ENCODE peak calls at places on chromosomes 1 and 21, in nine cellular contexts. O is progenitor cell of endocrine pancreas; N is CD4-positive, alpha-beta T cell; J is B cell; Y is HFFc6; X is HFF-Myc; B is RWPE1; F is transverse colon; Z is BJ. K is an unnamed sample.

GRCh38 chr1:234325878-234326492 is 47.3 kb upstream of the COA6 start:
- DNase-seq in Y (no peak), Z (no peak), B (no peak), O (no peak), F (no peak), X (no peak), J (no peak), N (no peak), K (no peak)

GRCh38 chr1:36239941-36240637 is 15.8 kb downstream of the THRAP3 start:
- DNase-seq in J (no peak), Y (no peak), Z (no peak), N (no peak), X (no peak), F (no peak), O (no peak), B (no peak), K (no peak)

GRCh38 chr1:161721738-161722343 is 497 bp downstream of the FCRLB start:
- DNase-seq in B (peak), X (peak), F (no peak), J (no peak), Y (peak), Z (peak), N (no peak), O (no peak), K (no peak)

GRCh38 chr21:41361786-41362604 is at the start of gene MX2:
- DNase-seq in J (peak), B (peak), N (peak), O (no peak), Z (peak), Y (peak), F (peak), X (peak), K (peak)

GRCh38 chr1:201022824-201023516 is 544 bp downstream of the KIF21B start:
- DNase-seq in B (no peak), J (no peak), F (peak), Y (no peak), N (peak), Z (no peak), X (no peak), O (peak), K (no peak)

GRCh38 chr21:45825209-45825602 is 156.4 kb upstream of the COL6A1 start:
- DNase-seq in X (no peak), Z (no peak), Y (no peak), O (no peak), B (no peak), N (no peak), J (no peak), F (no peak), K (no peak)

GRCh38 chr21:36973986-36974850 is 7.7 kb upstream of the HLCS start:
- DNase-seq in O (no peak), B (no peak), Y (no peak), F (no peak), J (no peak), X (no peak), Z (no peak), N (no peak), K (no peak)

GRCh38 chr1:248906741-248907661 is 966 bp downstream of the PGBD2 start:
- DNase-seq in Y (no peak), J (no peak), B (no peak), O (no peak), N (no peak), F (no peak), X (no peak), Z (no peak), K (no peak)

GRCh38 chr1:192474080-192474683 is 101.4 kb upstream of the RGS1 start:
- DNase-seq in X (no peak), O (no peak), N (no peak), Y (no peak), Z (no peak), B (peak), J (no peak), F (no peak), K (no peak)

GRCh38 chr1:184953600-184954219 is 20.6 kb downstream of the NIBAN1 start:
- DNase-seq in N (no peak), Y (peak), O (no peak), X (no peak), B (peak), J (no peak), Z (no peak), F (no peak), K (no peak)

GRCh38 chr1:7117599-7118281 is 332.5 kb downstream of the CAMTA1 start:
- DNase-seq in X (peak), J (no peak), B (peak), F (no peak), O (no peak), Z (peak), Y (peak), N (no peak), K (peak)

GRCh38 chr1:8384577-8384976 is 66.7 kb downstream of the SLC45A1 start:
- DNase-seq in Y (no peak), O (no peak), J (no peak), X (no peak), Z (no peak), N (no peak), F (no peak), B (no peak), K (no peak)

GRCh38 chr1:59354754-59355337 is 58.0 kb downstream of the FGGY start:
- DNase-seq in B (no peak), J (no peak), N (no peak), O (no peak), F (no peak), Y (no peak), Z (no peak), X (no peak), K (no peak)

GRCh38 chr1:206449566-206449965 is 20.7 kb upstream of the IKBKE start:
- DNase-seq in B (no peak), X (peak), O (no peak), N (no peak), Z (no peak), Y (no peak), F (no peak), J (no peak), K (no peak)

GRCh38 chr21:28127390-28127789 is 865.3 kb downstream of the LTN1 start:
- DNase-seq in Y (no peak), J (no peak), O (no peak), N (no peak), F (no peak), X (no peak), B (no peak), Z (no peak), K (no peak)

GRCh38 chr1:63626222-63626621 is 33.0 kb downstream of the PGM1 start:
- DNase-seq in X (no peak), B (no peak), N (no peak), F (no peak), J (no peak), Z (no peak), Y (no peak), O (no peak), K (no peak)

GRCh38 chr1:944341-945325 is 14.4 kb downstream of the NOC2L start:
- DNase-seq in J (no peak), F (no peak), B (no peak), N (no peak), Z (no peak), X (no peak), Y (no peak), O (no peak), K (peak)

GRCh38 chr1:3470650-3471355 is 16.3 kb downstream of the ARHGEF16 start:
- DNase-seq in N (no peak), X (no peak), Z (no peak), J (no peak), O (no peak), B (no peak), F (no peak), Y (no peak), K (no peak)

GRCh38 chr21:46325073-46325912 is 1.3 kb downstream of the PCNT start:
- DNase-seq in B (peak), Y (peak), O (peak), X (no peak), N (peak), Z (no peak), F (peak), J (no peak), K (no peak)

GRCh38 chr1:163673076-163673475 is 351.3 kb downstream of the NUF2 start:
- DNase-seq in N (no peak), Y (no peak), X (no peak), J (no peak), B (no peak), F (no peak), Z (no peak), O (no peak), K (no peak)

GRCh38 chr1:9371391-9371935 is 78.8 kb downstream of the SPSB1 start:
- DNase-seq in F (peak), N (no peak), O (no peak), X (peak), J (no peak), Y (peak), B (no peak), Z (peak), K (peak)

GRCh38 chr21:45471229-45472052 is 66.5 kb downstream of the COL18A1 start:
- DNase-seq in Y (peak), F (no peak), Z (peak), J (no peak), X (peak), N (no peak), B (peak), O (no peak), K (peak)

GRCh38 chr1:179709841-179710329 is 33.2 kb upstream of the FAM163A start:
- DNase-seq in O (no peak), N (peak), Y (no peak), J (no peak), X (peak), B (no peak), F (no peak), Z (no peak), K (no peak)

GRCh38 chr21:32515869-32516268 is 69.5 kb downstream of the TCP10L start:
- DNase-seq in F (no peak), Y (no peak), B (no peak), Z (no peak), J (no peak), O (no peak), X (no peak), N (no peak), K (no peak)

GRCh38 chr21:46411691-46412090 is 47.0 kb upstream of the DIP2A start:
- DNase-seq in O (no peak), J (no peak), B (no peak), N (no peak), X (no peak), F (no peak), Z (no peak), Y (no peak), K (no peak)

GRCh38 chr1:25476186-25477097 is 45.7 kb downstream of the MACO1 start:
- DNase-seq in J (no peak), X (no peak), Z (no peak), B (peak), Y (no peak), O (no peak), F (no peak), N (no peak), K (no peak)

GRCh38 chr1:201546093-201546492 is 7.2 kb downstream of the NAV1 start:
- DNase-seq in Y (no peak), F (no peak), O (no peak), X (no peak), Z (no peak), B (no peak), J (no peak), N (no peak), K (no peak)

GRCh38 chr1:198528376-198528775 is 12.1 kb downstream of the ATP6V1G3 start:
- DNase-seq in B (no peak), X (no peak), J (no peak), Z (no peak), F (no peak), Y (peak), N (no peak), O (no peak), K (peak)

GRCh38 chr1:6288026-6288425 is 27.1 kb upstream of the GPR153 start:
- DNase-seq in X (no peak), Z (no peak), B (no peak), Y (no peak), O (no peak), N (no peak), J (no peak), F (no peak), K (no peak)

GRCh38 chr1:43936470-43937151 is 3.0 kb downstream of the ARTN start:
- DNase-seq in Y (no peak), B (no peak), F (peak), Z (no peak), O (peak), X (no peak), N (peak), J (no peak), K (no peak)
- TF ChIP-seq CTCF in Y (peak), B (peak), F (peak), Z (no peak), O (peak), X (no peak), N (no peak), J (peak), K (no peak)

GRCh38 chr1:61851235-61851634 is 109.0 kb downstream of the PATJ start:
- DNase-seq in J (no peak), B (no peak), X (no peak), O (no peak), N (no peak), F (no peak), Y (no peak), Z (no peak), K (no peak)

GRCh38 chr1:61851849-61852692 is 109.8 kb downstream of the PATJ start:
- DNase-seq in Y (peak), N (no peak), J (no peak), O (no peak), Z (no peak), X (peak), B (peak), F (no peak), K (peak)

GRCh38 chr1:61852693-61853060 is 110.4 kb downstream of the PATJ start:
- DNase-seq in O (no peak), Z (no peak), Y (no peak), N (no peak), J (no peak), B (no peak), X (no peak), F (no peak), K (no peak)

DNA sequence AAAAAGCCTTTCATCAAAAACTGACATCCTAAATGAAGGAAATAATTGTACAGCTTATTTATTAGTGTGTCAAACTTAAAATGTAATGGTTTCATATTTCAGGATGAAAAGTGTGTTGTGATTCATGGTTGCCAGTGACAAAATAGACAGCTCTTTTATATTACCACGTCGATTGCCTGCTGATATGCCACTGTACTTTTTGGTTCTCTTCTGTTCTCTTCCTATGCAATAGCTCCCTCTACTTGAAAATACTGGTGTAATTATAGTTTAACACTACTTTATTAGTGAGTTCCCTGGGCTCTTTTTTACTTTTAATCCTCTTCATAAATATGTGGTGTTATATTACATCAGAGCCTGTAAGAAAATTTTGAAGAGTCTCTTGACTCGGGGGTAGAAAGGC is 111.3 kb downstream of the PATJ start:
- DNase-seq in N (no peak), Y (peak), X (peak), F (no peak), Z (no peak), J (no peak), O (no peak), B (no peak), K (no peak)
- TF ChIP-seq CTCF in N (no peak), Y (peak), X (no peak), F (no peak), Z (peak), J (no peak), O (no peak), B (no peak), K (peak)

GRCh38 chr1:208181259-208181816 is 62.8 kb downstream of the PLXNA2 start:
- DNase-seq in N (no peak), J (no peak), Y (no peak), F (no peak), X (no peak), Z (no peak), B (no peak), O (no peak), K (no peak)

GRCh38 chr1:208184993-208185703 is 59.0 kb downstream of the PLXNA2 start:
- DNase-seq in N (no peak), O (no peak), X (no peak), F (no peak), Y (peak), J (no peak), Z (no peak), B (no peak), K (no peak)

GRCh38 chr1:208182880-208183279 is 61.3 kb downstream of the PLXNA2 start:
- DNase-seq in J (no peak), F (peak), Z (no peak), N (no peak), Y (no peak), O (no peak), B (no peak), X (no peak), K (no peak)

GRCh38 chr1:208185801-208186201 is 58.4 kb downstream of the PLXNA2 start:
- DNase-seq in X (no peak), J (no peak), N (no peak), B (no peak), Z (no peak), O (no peak), F (no peak), Y (no peak), K (no peak)

GRCh38 chr1:208183977-208184901 is 59.9 kb downstream of the PLXNA2 start:
- DNase-seq in N (no peak), X (no peak), F (peak), Y (peak), Z (peak), B (peak), J (no peak), O (no peak), K (no peak)
- TF ChIP-seq CTCF in N (no peak), X (no peak), F (no peak), Y (no peak), Z (no peak), B (no peak), J (no peak), O (no peak), K (no peak)

GRCh38 chr1:222798975-222799374 is 15.9 kb upstream of the DISP1 start:
- DNase-seq in O (no peak), B (no peak), Y (no peak), Z (no peak), X (no peak), F (no peak), N (no peak), J (no peak), K (no peak)

GRCh38 chr1:222798111-222798510 is 16.7 kb upstream of the DISP1 start:
- DNase-seq in Y (peak), N (no peak), Z (no peak), J (peak), F (no peak), B (peak), O (no peak), X (no peak), K (no peak)

GRCh38 chr1:222792744-222793143 is 22.1 kb upstream of the DISP1 start:
- DNase-seq in N (no peak), F (no peak), X (no peak), O (no peak), Y (peak), B (peak), Z (no peak), J (no peak), K (no peak)

GRCh38 chr1:222791006-222791710 is 23.7 kb upstream of the DISP1 start:
- DNase-seq in O (no peak), Z (no peak), N (no peak), F (no peak), B (no peak), J (no peak), X (no peak), Y (no peak), K (no peak)

DNA sequence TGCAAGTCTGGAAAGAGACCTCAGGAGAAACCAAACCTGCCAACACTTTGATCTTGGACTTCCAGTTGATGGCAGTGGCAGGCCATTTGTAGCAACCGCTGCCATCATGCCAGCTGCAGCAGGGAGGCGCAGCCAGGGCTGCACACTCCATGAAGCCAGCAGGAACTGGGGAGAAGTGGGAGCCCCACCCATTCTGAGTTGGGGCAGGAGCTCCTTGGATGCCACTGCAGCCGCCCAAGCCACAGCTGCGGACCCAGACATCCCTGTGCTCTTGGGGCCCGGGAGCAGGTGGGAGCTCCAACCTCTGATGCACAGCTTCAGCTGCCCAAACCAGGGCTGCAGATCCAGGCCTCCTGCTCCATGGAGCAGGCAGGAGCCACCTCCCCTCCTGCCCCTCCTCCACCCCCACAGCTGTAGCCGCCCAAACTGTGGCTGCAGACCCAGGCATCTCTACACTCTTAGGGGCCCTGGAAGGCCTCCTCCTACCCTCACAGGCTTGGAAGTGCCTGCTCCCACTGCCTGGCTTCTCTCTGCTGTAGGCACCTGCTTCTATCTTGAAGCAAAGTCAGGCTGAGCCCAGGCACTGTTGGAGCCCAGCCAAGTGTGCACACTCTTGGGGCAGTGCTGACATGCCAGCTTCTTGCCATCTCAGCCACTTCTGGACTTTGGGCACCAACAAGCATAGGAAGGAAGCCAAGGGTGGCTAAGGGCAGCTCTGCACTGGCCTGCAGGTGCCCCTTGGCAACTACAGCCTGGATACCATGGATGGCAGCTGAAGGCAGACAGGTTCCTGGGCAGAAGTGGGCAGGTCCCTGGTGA is 20.0 kb upstream of the DISP1 start:
- DNase-seq in O (no peak), X (no peak), Y (peak), Z (no peak), F (no peak), J (no peak), B (no peak), N (no peak), K (no peak)
- TF ChIP-seq CTCF in O (no peak), X (peak), Y (peak), Z (peak), F (peak), J (no peak), B (no peak), N (no peak), K (no peak)

DNA sequence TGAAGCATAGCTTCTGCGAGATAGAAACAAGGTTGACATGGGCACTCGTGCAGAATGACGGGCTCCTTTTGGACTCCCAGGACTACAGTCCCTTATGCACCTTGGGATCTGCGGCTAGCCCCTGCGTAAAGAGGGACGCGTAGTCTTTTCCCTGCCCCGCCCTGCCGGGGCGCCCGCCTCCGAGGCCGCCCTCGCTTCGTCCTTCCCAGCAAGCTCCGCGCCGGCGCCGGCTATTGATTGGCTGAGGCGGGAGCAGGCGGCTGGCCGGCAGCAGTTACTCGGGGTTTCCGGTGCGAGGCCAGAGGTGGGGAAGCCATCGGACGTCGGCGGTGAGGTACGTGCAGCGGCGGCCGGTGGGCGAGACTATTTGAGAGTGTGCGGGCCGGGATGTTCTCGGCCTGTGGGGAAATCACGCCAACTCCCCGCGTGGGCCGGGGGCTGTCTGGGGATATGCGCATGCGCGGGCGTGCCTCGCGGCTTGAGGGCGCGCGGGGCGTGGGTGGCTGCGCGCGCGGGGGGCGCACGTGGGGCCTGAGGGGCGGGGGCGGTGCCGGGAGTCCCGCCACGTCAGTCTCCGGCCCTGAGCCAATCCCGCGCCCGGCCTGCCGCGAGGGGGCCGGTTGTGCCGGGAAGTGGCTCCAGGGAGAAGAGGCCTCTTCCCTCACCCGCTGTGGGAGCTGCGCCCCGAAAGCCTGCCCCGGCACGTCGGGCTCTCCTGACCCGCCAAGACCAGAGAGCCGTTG is at the start of gene TXLNA:
- DNase-seq in F (peak), Y (peak), B (peak), N (peak), O (peak), X (no peak), Z (peak), J (peak), K (peak)
- TF ChIP-seq CTCF in F (no peak), Y (peak), B (no peak), N (no peak), O (no peak), X (peak), Z (no peak), J (no peak), K (no peak)

GRCh38 chr21:18060402-18060801 is 184.2 kb upstream of the CHODL start:
- DNase-seq in J (no peak), B (no peak), Y (no peak), Z (no peak), F (no peak), N (no peak), X (no peak), O (no peak), K (no peak)

GRCh38 chr21:18053151-18053550 is 191.5 kb upstream of the CHODL start:
- DNase-seq in F (no peak), O (no peak), Y (no peak), B (no peak), X (no peak), Z (no peak), J (no peak), N (no peak), K (no peak)

GRCh38 chr21:18058731-18059398 is 185.8 kb upstream of the CHODL start:
- DNase-seq in N (no peak), X (no peak), F (no peak), O (no peak), Z (no peak), J (no peak), Y (no peak), B (no peak), K (no peak)
- TF ChIP-seq CTCF in N (no peak), X (no peak), F (no peak), O (no peak), Z (no peak), J (no peak), Y (no peak), B (no peak), K (no peak)